ENCODE peak calls at places on chromosomes 2 and 18, in ten cellular contexts. R is endothelial cell, D is B cell, H is GM13977, S is neural crest cell, Y is NB4, K is fibroblast of lung, Q is thoracic aorta, F is prostate gland, J is cardiac fibroblast. N is an unnamed sample.

GRCh38 chr2:241798631-241799521 is 10.1 kb upstream of the NEU4 start:
- DNase-seq in R (peak; percentile 2), D (peak; percentile 37), H (peak; percentile 14), S (no peak), Y (no peak), K (no peak), Q (no peak), F (no peak), J (no peak), N (no peak)

GRCh38 chr2:141968377-141968920 is 162.4 kb downstream of the LRP1B start:
- DNase-seq in R (no peak), D (no peak), H (no peak), S (no peak), Y (peak; percentile 14), K (peak; percentile 62), Q (no peak), F (no peak), J (no peak), N (no peak)

GRCh38 chr2:68482296-68482695 is 14.9 kb downstream of the APLF start:
- DNase-seq in R (no peak), D (no peak), H (no peak), S (no peak), Y (no peak), K (no peak), Q (no peak), F (no peak), J (no peak), N (no peak)

GRCh38 chr2:43848174-43848573 is 9.4 kb downstream of the ABCG8 start:
- DNase-seq in R (no peak), D (no peak), H (peak; percentile 12), S (no peak), Y (no peak), K (no peak), Q (no peak), F (no peak), J (no peak), N (no peak)

GRCh38 chr2:117832905-117833613 is 18.6 kb downstream of the DDX18 start:
- DNase-seq in R (peak; percentile 38), D (no peak), H (no peak), S (no peak), Y (peak; percentile 40), K (peak; percentile 34), Q (no peak), F (no peak), J (peak; percentile 38), N (no peak)

GRCh38 chr18:26004827-26005226 is 85.6 kb downstream of the SS18 start:
- DNase-seq in R (no peak), D (no peak), H (no peak), S (no peak), Y (no peak), K (no peak), Q (no peak), F (no peak), J (no peak), N (no peak)

GRCh38 chr2:53170463-53170862 is 597.1 kb upstream of the CHAC2 start:
- DNase-seq in R (no peak), D (no peak), H (no peak), S (no peak), Y (no peak), K (peak; percentile 36), Q (no peak), F (no peak), J (peak; percentile 5), N (no peak)

GRCh38 chr2:60515751-60516226 is 37.7 kb downstream of the BCL11A start:
- DNase-seq in R (no peak), D (peak; percentile 42), H (peak; percentile 71), S (no peak), Y (peak; percentile 87), K (peak; percentile 96), Q (no peak), F (no peak), J (peak; percentile 57), N (no peak)

GRCh38 chr2:96470089-96470488 is 35.1 kb downstream of the NEURL3 start:
- DNase-seq in R (no peak), D (no peak), H (no peak), S (no peak), Y (no peak), K (no peak), Q (no peak), F (no peak), J (no peak), N (no peak)

GRCh38 chr2:96464651-96465050 is 40.5 kb downstream of the NEURL3 start:
- DNase-seq in R (no peak), D (no peak), H (no peak), S (no peak), Y (no peak), K (no peak), Q (no peak), F (no peak), J (no peak), N (no peak)

GRCh38 chr2:96471772-96472171 is 33.4 kb downstream of the NEURL3 start:
- DNase-seq in R (no peak), D (no peak), H (no peak), S (no peak), Y (no peak), K (no peak), Q (no peak), F (no peak), J (no peak), N (no peak)

GRCh38 chr2:96468904-96469303 is 36.3 kb downstream of the NEURL3 start:
- DNase-seq in R (no peak), D (no peak), H (no peak), S (no peak), Y (no peak), K (no peak), Q (no peak), F (no peak), J (no peak), N (no peak)

DNA sequence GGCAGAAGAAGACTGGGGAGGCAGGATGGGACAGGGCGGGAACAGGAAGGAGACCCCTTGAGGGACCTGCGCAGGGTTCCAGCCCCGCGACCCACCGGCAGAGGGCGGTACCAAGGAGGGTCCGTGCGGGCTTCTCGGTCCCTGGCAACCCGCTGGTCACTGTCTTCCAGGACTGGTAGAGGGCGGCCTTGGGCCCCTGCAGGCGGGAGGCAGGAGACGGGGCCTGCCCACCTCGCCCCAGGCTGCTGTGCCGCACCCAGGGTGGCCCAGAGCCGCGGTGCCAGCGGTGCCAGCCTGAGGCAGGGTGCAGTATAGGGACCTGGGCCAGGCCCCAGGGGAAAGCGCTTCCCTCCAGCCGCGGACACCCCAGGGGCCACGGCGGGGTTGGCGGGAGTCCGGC is 34.5 kb downstream of the NEURL3 start:
- DNase-seq in R (peak; percentile 72), D (peak; percentile 64), H (peak; percentile 77), S (peak; percentile 55), Y (no peak), K (peak; percentile 18), Q (no peak), F (no peak), J (peak; percentile 32), N (peak; percentile 84)
- TF ChIP-seq CTCF in R (peak; percentile 68), D (peak; percentile 75), H (peak; percentile 77), S (peak; percentile 64), Y (no peak), K (peak; percentile 41), Q (peak; percentile 65), F (no peak), J (peak; percentile 66), N (peak; percentile 89)

DNA sequence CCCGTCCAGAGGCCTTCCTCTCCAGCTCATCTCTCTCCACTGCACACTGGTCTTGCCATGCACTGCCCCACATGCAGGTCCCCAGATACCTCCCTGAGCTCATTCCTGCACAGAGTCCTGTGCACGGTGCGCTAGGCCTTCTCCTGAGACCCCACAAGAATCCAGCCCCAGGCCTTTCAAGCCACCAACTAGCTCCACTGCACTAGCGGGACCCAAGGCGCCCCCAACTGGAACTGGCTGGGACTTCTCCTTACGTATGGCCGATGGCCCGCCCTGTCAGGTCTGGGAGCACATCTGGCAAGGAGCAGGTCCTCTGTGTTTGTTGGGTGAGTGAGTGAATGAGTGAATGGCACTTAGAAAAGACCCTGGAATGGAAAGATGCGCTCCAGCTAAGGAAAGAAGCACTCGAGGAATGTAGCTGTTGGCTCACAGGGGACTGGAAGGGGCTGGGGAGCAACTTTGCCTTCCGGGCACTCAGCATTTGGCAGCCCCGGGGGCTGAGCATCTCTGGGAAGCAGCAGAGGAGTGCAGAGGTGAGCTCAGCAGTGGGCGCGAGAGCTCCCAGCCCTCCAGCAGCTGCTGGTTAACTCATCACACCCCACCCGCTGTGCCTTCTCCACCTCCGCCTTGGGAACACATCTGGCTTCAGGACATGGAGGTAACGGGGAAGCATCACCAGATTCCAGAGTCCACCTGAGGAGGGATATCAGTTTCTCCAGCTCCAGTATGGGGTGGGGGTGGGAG is 223.1 kb downstream of the GLI2 start:
- DNase-seq in R (peak; percentile 68), D (no peak), H (no peak), S (peak; percentile 39), Y (peak; percentile 23), K (no peak), Q (no peak), F (no peak), J (no peak), N (no peak)
- TF ChIP-seq CTCF in R (peak; percentile 48), D (no peak), H (peak; percentile 19), S (peak; percentile 38), Y (peak; percentile 40), K (peak; percentile 21), Q (peak; percentile 15), F (no peak), J (peak; percentile 43), N (no peak)

GRCh38 chr2:177243073-177243472 is 21.5 kb downstream of the NFE2L2 start:
- DNase-seq in R (no peak), D (no peak), H (no peak), S (no peak), Y (no peak), K (no peak), Q (no peak), F (no peak), J (no peak), N (no peak)

GRCh38 chr2:177245010-177245422 is 19.5 kb downstream of the NFE2L2 start:
- DNase-seq in R (no peak), D (no peak), H (no peak), S (no peak), Y (peak; percentile 37), K (peak; percentile 88), Q (no peak), F (no peak), J (peak; percentile 62), N (peak; percentile 53)

GRCh38 chr2:177242136-177242987 is 22.2 kb downstream of the NFE2L2 start:
- DNase-seq in R (no peak), D (no peak), H (no peak), S (no peak), Y (no peak), K (peak; percentile 97), Q (no peak), F (peak; percentile 70), J (peak; percentile 94), N (peak; percentile 44)

GRCh38 chr2:177244244-177244771 is 20.2 kb downstream of the NFE2L2 start:
- DNase-seq in R (no peak), D (no peak), H (no peak), S (no peak), Y (no peak), K (no peak), Q (no peak), F (no peak), J (no peak), N (no peak)

GRCh38 chr2:177243476-177243875 is 21.1 kb downstream of the NFE2L2 start:
- DNase-seq in R (no peak), D (no peak), H (no peak), S (no peak), Y (no peak), K (no peak), Q (no peak), F (no peak), J (no peak), N (no peak)
- TF ChIP-seq CTCF in R (no peak), D (no peak), H (no peak), S (no peak), Y (no peak), K (no peak), Q (no peak), F (no peak), J (no peak), N (no peak)

GRCh38 chr2:133844214-133844892 is 276.1 kb upstream of the NCKAP5 start:
- DNase-seq in R (peak; percentile 75), D (peak; percentile 64), H (peak; percentile 79), S (peak; percentile 85), Y (peak; percentile 62), K (peak; percentile 81), Q (no peak), F (peak; percentile 52), J (peak; percentile 76), N (peak; percentile 77)
- TF ChIP-seq CTCF in R (peak; percentile 73), D (peak; percentile 95), H (peak; percentile 93), S (peak; percentile 91), Y (peak; percentile 87), K (peak; percentile 89), Q (peak; percentile 78), F (peak; percentile 53), J (peak; percentile 89), N (peak; percentile 82)

N was measured in Calu3.